ENCODE peak calls at places on chromosomes 3 and 15, in eight cellular contexts. V is cardiac muscle cell, X is upper lobe of left lung, S is fibroblast of lung, T is esophagus squamous epithelium, H is lower lobe of right lung, O is psoas muscle, D is ascending aorta. J is an unnamed sample.

GRCh38 chr3:58725326-58725853 is 58.8 kb upstream of the FAM3D start:
- DNase-seq in S (no peak), O (no peak), V (no peak), X (no peak), D (no peak), T (no peak), H (no peak), J (no peak)

GRCh38 chr15:100809587-100809986 is 70.0 kb upstream of the ALDH1A3 start:
- DNase-seq in H (no peak), V (no peak), O (no peak), T (no peak), X (no peak), S (peak), D (no peak), J (no peak)

GRCh38 chr15:50906954-50907865 is 1.3 kb upstream of the AP4E1 start:
- DNase-seq in H (no peak), X (peak), S (no peak), O (no peak), V (no peak), D (no peak), T (peak), J (no peak)

GRCh38 chr3:177905895-177906511 is 630.2 kb upstream of the KCNMB2 start:
- DNase-seq in T (no peak), X (no peak), S (peak), O (no peak), D (no peak), H (no peak), V (no peak), J (no peak)

GRCh38 chr3:57108684-57109083 is 48.2 kb downstream of the SPATA12 start:
- DNase-seq in T (no peak), S (no peak), X (no peak), D (no peak), O (no peak), H (no peak), V (no peak), J (no peak)

GRCh38 chr15:68558318-68559305 is 20.2 kb upstream of the CORO2B start:
- DNase-seq in D (peak), X (peak), H (no peak), V (no peak), O (no peak), S (peak), T (no peak), J (no peak)

GRCh38 chr3:180417241-180417640 is 184.7 kb upstream of the TTC14 start:
- DNase-seq in X (no peak), H (no peak), S (no peak), T (no peak), D (no peak), O (no peak), V (no peak), J (no peak)

GRCh38 chr15:93228546-93228945 is 139.5 kb upstream of the RGMA start:
- DNase-seq in S (no peak), H (no peak), D (no peak), T (no peak), V (no peak), O (no peak), X (no peak), J (no peak)

GRCh38 chr3:5217824-5218595 is 30.5 kb downstream of the EDEM1 start:
- DNase-seq in X (peak), O (no peak), D (no peak), T (no peak), S (peak), V (peak), H (no peak), J (no peak)

GRCh38 chr3:193560870-193561269 is 6.2 kb upstream of the ATP13A4 start:
- DNase-seq in X (no peak), V (no peak), D (no peak), T (no peak), H (no peak), S (no peak), O (no peak), J (peak)

GRCh38 chr3:112364291-112364690 is 31.3 kb downstream of the CD200 start:
- DNase-seq in X (no peak), D (no peak), H (no peak), T (no peak), O (no peak), V (no peak), S (no peak), J (no peak)

GRCh38 chr3:112366428-112366931 is 33.5 kb downstream of the CD200 start:
- DNase-seq in S (no peak), T (no peak), V (no peak), D (no peak), H (no peak), O (no peak), X (no peak), J (no peak)

GRCh38 chr3:112362221-112362620 is 29.3 kb downstream of the CD200 start:
- DNase-seq in V (no peak), X (no peak), S (no peak), T (no peak), O (no peak), H (no peak), D (no peak), J (no peak)

GRCh38 chr3:112365636-112366035 is 32.7 kb downstream of the CD200 start:
- DNase-seq in D (no peak), V (no peak), S (peak), H (no peak), O (no peak), T (no peak), X (no peak), J (no peak)

GRCh38 chr3:112365035-112365434 is 32.1 kb downstream of the CD200 start:
- DNase-seq in S (peak), T (no peak), X (no peak), V (no peak), O (no peak), D (no peak), H (no peak), J (no peak)
- H3K27ac ChIP-seq in S (no peak), T (peak), X (no peak), V (no peak), O (no peak), D (peak), H (no peak), J (no peak)

DNA sequence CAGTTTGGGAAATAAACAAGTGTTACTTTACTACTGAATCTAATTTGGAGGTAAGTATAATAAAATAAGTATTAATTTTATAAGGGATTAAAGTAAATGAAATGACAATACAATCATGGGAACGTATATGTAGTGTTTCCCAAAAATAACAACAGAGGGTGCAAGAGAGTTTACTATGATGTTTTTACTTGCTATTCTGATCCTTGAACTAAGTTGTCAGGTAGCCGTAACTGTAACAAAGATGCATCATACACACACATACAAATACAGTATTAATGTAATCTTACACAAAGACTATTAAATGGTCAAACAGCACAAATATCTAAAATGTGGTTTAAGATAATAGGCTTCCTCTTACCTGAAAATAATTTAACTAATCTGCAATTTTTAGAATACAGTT is 311.4 kb downstream of the TBC1D5 start:
- DNase-seq in D (no peak), V (peak), X (no peak), H (no peak), S (peak), O (no peak), T (no peak), J (no peak)
- TF ChIP-seq CTCF in D (peak), V (peak), X (peak), H (peak), S (peak), O (peak), T (peak), J (peak)

GRCh38 chr15:84817461-84818081 is 415 bp downstream of the ALPK3 start:
- DNase-seq in T (no peak), O (no peak), S (peak), V (peak), H (no peak), D (peak), X (no peak), J (no peak)
- H3K27ac ChIP-seq in T (peak), O (peak), S (no peak), V (peak), H (peak), D (peak), X (peak), J (peak)

GRCh38 chr3:167882057-167882667 is 146.6 kb downstream of the SERPINI1 start:
- DNase-seq in D (no peak), V (peak), H (no peak), S (peak), X (no peak), T (no peak), O (no peak), J (no peak)
- TF ChIP-seq CTCF in D (peak), V (peak), H (peak), S (peak), X (peak), T (peak), O (peak), J (peak)

GRCh38 chr3:15288331-15288726 is 44.1 kb downstream of the SH3BP5 start:
- DNase-seq in H (no peak), S (no peak), V (no peak), D (no peak), O (no peak), X (no peak), T (no peak), J (no peak)

GRCh38 chr3:15289661-15290060 is 42.7 kb downstream of the SH3BP5 start:
- DNase-seq in S (no peak), X (no peak), D (no peak), V (no peak), T (no peak), O (no peak), H (no peak), J (no peak)

GRCh38 chr3:15292765-15293522 is 39.4 kb downstream of the SH3BP5 start:
- DNase-seq in V (no peak), H (peak), X (peak), O (peak), S (peak), D (peak), T (no peak), J (no peak)

GRCh38 chr3:15291589-15292541 is 40.5 kb downstream of the SH3BP5 start:
- DNase-seq in H (no peak), S (peak), D (no peak), X (peak), V (no peak), T (no peak), O (no peak), J (no peak)

GRCh38 chr3:15290731-15291130 is 41.7 kb downstream of the SH3BP5 start:
- DNase-seq in O (no peak), D (no peak), H (no peak), X (no peak), V (no peak), S (no peak), T (no peak), J (no peak)
- H3K27ac ChIP-seq in O (no peak), D (peak), H (peak), X (peak), V (no peak), S (no peak), T (peak), J (no peak)

DNA sequence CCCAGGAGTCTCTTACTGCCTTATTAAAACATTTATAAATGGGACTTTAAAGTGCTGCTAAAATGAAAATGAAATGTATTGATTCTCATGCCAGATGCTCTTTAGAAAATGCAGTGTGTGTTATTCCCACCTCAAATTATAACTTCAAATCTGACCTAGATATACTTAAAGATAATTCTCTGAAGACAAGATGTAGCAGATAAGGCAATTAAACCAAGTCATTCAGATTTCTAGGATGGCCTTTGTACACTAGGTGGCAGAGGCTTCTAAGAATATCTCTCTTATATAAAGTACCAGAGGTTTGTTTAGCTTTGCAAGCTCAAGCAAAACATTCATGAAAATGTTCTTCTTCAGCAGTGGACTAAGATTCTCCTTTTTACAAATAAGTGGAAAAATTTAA is 26.9 kb upstream of the GOLGA8B start:
- DNase-seq in H (no peak), O (no peak), T (no peak), D (no peak), S (no peak), X (no peak), V (peak), J (no peak)
- TF ChIP-seq CTCF in H (peak), O (no peak), T (no peak), D (peak), S (peak), X (no peak), V (peak), J (no peak)

GRCh38 chr15:60396100-60396499 is 1.7 kb downstream of the ANXA2 start:
- DNase-seq in V (no peak), S (peak), T (no peak), X (peak), O (no peak), H (no peak), D (no peak), J (no peak)

GRCh38 chr15:60397772-60398445 is at the start of gene ANXA2:
- DNase-seq in H (peak), T (peak), S (peak), V (peak), X (peak), D (peak), O (peak), J (no peak)

GRCh38 chr15:60395276-60396011 is 2.3 kb downstream of the ANXA2 start:
- DNase-seq in V (no peak), T (no peak), X (no peak), O (no peak), H (no peak), S (no peak), D (no peak), J (no peak)

GRCh38 chr15:60396964-60397771 is 618 bp downstream of the ANXA2 start:
- DNase-seq in S (peak), T (no peak), O (peak), V (peak), D (peak), X (peak), H (peak), J (no peak)

GRCh38 chr15:60396560-60396963 is 1.2 kb downstream of the ANXA2 start:
- DNase-seq in O (no peak), T (no peak), S (peak), V (no peak), D (no peak), H (no peak), X (no peak), J (no peak)
- H3K27ac ChIP-seq in O (peak), T (peak), S (peak), V (no peak), D (peak), H (peak), X (peak), J (no peak)

GRCh38 chr15:74036271-74037170 is 42.0 kb downstream of the PML start:
- DNase-seq in D (peak), H (peak), T (no peak), X (peak), O (no peak), S (peak), V (peak), J (peak)
- TF ChIP-seq CTCF in D (peak), H (peak), T (peak), X (peak), O (peak), S (peak), V (peak), J (peak)

GRCh38 chr3:141104151-141104741 is 53.1 kb downstream of the SPSB4 start:
- DNase-seq in T (no peak), O (no peak), X (no peak), H (peak), D (no peak), S (peak), V (no peak), J (no peak)
- H3K27ac ChIP-seq in T (no peak), O (no peak), X (no peak), H (no peak), D (no peak), S (no peak), V (peak), J (no peak)